ENCODE peak calls at places on chromosome 2, in six cellular contexts. U is heart left ventricle, J is A549, Q is left lung, H is gastrocnemius medialis, S is SJSA1. I is an unnamed sample. For H3K9me3 and H3K4me1, the result is how much of the 10 kb centered on the place peaks cover.

GRCh38 chr2:207840101-207840500 is 70.4 kb upstream of the FZD5 start:
- DNase-seq in U (no peak), J (no peak), Q (no peak), H (no peak), S (no peak), I (no peak)

GRCh38 chr2:179297922-179298321 is 33.3 kb upstream of the SESTD1 start:
- DNase-seq in U (no peak), J (no peak), Q (no peak), H (no peak), S (no peak), I (no peak)

GRCh38 chr2:200039847-200040246 is 84.5 kb downstream of the MAIP1 start:
- DNase-seq in U (no peak), J (no peak), Q (no peak), H (no peak), S (no peak), I (no peak)

GRCh38 chr2:176428943-176429469 is 159.8 kb downstream of the MTX2 start:
- DNase-seq in U (no peak), J (no peak), Q (no peak), H (no peak), S (no peak), I (no peak)

GRCh38 chr2:51710222-51710621 is 678.3 kb upstream of the NRXN1 start:
- DNase-seq in U (no peak), J (no peak), Q (no peak), H (no peak), S (no peak), I (peak)

GRCh38 chr2:241613018-241613780 is 23.8 kb downstream of the THAP4 start:
- DNase-seq in U (peak), J (no peak), Q (no peak), H (no peak), S (no peak), I (peak)

GRCh38 chr2:199739413-199740110 is 111.4 kb downstream of the FTCDNL1 start:
- DNase-seq in U (peak), J (peak), Q (peak), H (no peak), S (peak), I (peak)

GRCh38 chr2:237911363-237912017 is 52.1 kb downstream of the RAMP1 start:
- DNase-seq in U (no peak), J (no peak), Q (no peak), H (no peak), S (no peak), I (no peak)

GRCh38 chr2:212995920-212996319 is 155.5 kb downstream of the IKZF2 start:
- DNase-seq in U (no peak), J (no peak), Q (no peak), H (no peak), S (no peak), I (no peak)

GRCh38 chr2:43057026-43057741 is 169.2 kb downstream of the ZFP36L2 start:
- DNase-seq in U (peak), J (no peak), Q (peak), H (no peak), S (no peak), I (no peak)

GRCh38 chr2:190891913-190892312 is 11.3 kb downstream of the GLS start:
- DNase-seq in U (no peak), J (no peak), Q (no peak), H (no peak), S (no peak), I (no peak)

GRCh38 chr2:24756789-24757188 is 36.4 kb downstream of the PTRHD1 start:
- DNase-seq in U (no peak), J (no peak), Q (no peak), H (no peak), S (no peak), I (no peak)

GRCh38 chr2:54088191-54088634 is 27.2 kb upstream of the ACYP2 start:
- DNase-seq in U (no peak), J (no peak), Q (no peak), H (no peak), S (no peak), I (no peak)

GRCh38 chr2:239882335-239882734 is 142.8 kb downstream of the NDUFA10 start:
- DNase-seq in U (no peak), J (no peak), Q (no peak), H (no peak), S (peak), I (peak)

GRCh38 chr2:27308359-27308875 is at the start of gene UCN:
- DNase-seq in U (peak), J (no peak), Q (no peak), H (no peak), S (no peak), I (peak)

GRCh38 chr2:85905187-85905666 is 16.4 kb upstream of the ST3GAL5 start:
- DNase-seq in U (no peak), J (no peak), Q (no peak), H (no peak), S (no peak), I (no peak)

DNA sequence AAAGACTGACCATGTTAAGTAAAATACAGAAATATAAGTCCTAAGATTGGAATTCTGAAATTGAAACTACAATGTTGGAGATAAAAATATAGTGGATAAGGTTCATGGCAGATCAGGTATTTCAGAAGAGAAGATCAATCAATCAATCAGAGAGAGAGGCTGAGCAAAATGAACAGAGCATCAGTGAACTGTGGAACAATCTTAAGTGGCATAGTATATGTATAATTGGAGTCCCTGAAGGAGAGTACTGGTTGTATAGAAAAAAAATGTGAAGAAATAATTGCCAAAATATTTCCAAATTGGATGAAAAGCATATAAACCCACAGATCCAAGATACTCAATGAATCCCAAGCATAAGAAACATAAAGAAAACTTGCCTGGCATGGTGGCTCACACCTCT is 35.0 kb downstream of the ASB18 start:
- DNase-seq in U (no peak), J (no peak), Q (no peak), H (no peak), S (no peak), I (no peak)
- H3K9me3 ChIP-seq in U (under half), J (under half), Q (half or more), H (under half), S (under half), I (under half)

GRCh38 chr2:102422910-102423309 is at the start of gene IL18RAP:
- DNase-seq in U (no peak), J (no peak), Q (no peak), H (no peak), S (no peak), I (no peak)

GRCh38 chr2:102423368-102423767 is 408 bp downstream of the IL18RAP start:
- DNase-seq in U (no peak), J (no peak), Q (no peak), H (no peak), S (no peak), I (no peak)

GRCh38 chr2:102427249-102427648 is 4.3 kb downstream of the IL18RAP start:
- DNase-seq in U (no peak), J (no peak), Q (no peak), H (no peak), S (no peak), I (no peak)

GRCh38 chr2:102425441-102426132 is 2.6 kb downstream of the IL18RAP start:
- DNase-seq in U (no peak), J (no peak), Q (no peak), H (no peak), S (no peak), I (no peak)

DNA sequence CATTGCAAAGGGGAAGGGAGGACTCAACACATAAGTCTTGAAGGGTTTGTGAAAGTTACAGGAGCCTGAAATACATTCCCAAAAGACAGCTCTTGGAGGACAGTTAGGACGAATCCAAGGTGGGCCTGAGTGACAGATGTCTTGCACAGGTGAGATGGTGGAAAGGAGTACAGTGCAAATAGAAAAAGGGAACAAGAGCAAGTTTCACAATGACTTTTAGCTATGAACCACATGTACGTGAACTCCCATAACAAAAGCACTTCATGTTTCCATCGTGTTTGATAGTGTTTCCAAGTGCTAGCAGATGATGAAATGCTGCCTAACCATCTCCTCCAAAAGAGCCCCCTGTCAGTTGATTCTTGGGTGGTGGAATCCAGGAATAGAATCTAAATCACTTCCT is 1.8 kb downstream of the IL18RAP start:
- DNase-seq in U (no peak), J (no peak), Q (no peak), H (no peak), S (no peak), I (no peak)
- H3K4me1 ChIP-seq in U (under half), J (under half), Q (under half), H (under half), S (under half), I (under half)

DNA sequence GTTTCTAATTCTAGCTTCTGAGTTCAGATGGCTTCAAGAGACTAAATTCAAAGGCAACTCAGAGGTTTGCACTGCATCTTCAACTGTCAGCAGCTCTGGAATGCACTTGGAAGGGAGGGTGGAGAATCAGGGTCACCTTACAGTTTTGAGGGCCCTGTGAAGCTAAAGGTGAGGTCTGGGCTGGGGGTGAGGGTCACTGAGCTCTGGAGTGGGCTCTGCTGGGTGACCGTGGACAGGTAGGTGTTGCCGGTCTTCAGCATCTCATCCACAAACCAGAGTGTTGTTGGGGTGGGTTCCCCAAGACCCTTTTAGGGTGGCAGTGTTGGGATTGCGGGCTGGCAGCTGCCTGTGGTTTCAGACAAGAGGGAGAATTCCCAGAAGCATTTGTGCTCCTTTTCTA is 70.1 kb upstream of the CXCR4 start:
- DNase-seq in U (no peak), J (no peak), Q (no peak), H (no peak), S (no peak), I (no peak)
- H3K9me3 ChIP-seq in U (under half), J (under half), Q (under half), H (under half), S (under half), I (under half)

DNA sequence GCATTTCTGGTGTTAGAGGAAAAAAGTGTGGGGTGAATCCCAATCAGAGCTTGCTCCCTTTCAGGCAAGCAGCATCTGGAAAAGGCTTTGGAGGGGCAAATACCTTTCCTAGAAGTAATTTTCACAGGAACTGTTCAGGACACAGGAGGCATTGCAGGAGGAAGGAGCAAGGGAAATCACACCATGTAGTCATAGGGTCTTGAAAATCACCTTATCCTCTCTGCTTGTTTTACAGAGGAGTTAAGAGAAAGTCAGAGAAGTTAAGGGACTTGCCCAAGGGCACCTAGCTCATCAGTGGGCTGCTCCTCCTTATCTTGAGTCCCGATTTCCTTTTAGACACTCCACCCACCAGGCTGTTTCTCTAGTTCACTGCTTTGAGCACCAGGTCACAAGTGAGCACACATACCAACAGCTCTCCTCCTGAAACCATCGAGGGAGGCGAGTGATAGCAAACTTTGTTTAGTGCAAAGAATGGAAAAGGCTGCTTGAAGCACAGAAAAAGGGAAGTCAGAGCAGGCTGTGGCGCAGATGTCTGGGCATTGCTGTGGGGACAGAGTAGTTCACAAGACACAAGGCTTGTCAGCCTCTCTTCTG is 89.2 kb upstream of the CXCR4 start:
- DNase-seq in U (no peak), J (no peak), Q (peak), H (no peak), S (no peak), I (no peak)
- H3K4me1 ChIP-seq in U (under half), J (under half), Q (half or more), H (under half), S (under half), I (under half)

GRCh38 chr2:4745056-4745455 is 947.1 kb upstream of the SOX11 start:
- DNase-seq in U (no peak), J (no peak), Q (no peak), H (no peak), S (no peak), I (no peak)
- H3K9me3 ChIP-seq in U (under half), J (under half), Q (under half), H (under half), S (under half), I (under half)

DNA sequence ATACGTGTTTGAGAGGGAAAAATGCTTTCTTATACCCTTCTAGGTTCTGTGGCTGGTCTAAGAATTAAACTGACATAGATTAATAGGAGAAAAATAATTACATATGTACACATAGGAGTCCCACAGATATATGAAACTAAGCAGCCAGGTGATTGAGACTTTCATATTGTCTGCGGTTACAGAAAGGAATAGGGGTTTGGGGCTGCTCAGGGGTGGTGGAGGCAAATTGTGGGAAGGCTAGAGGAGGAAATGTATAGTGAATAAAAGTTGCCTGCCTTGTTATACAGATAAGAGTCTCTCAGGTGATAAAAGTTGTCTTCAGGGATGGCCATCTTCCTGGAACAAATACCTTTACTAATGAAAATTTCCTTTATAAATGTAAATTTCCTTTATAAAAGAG is 28.6 kb downstream of the MDH1 start:
- DNase-seq in U (no peak), J (no peak), Q (no peak), H (no peak), S (no peak), I (no peak)
- H3K4me1 ChIP-seq in U (under half), J (under half), Q (under half), H (under half), S (under half), I (under half)

GRCh38 chr2:144495227-144495933 is 24.5 kb downstream of the ZEB2 start:
- DNase-seq in U (no peak), J (no peak), Q (no peak), H (no peak), S (no peak), I (no peak)

GRCh38 chr2:144489315-144489920 is 30.5 kb downstream of the ZEB2 start:
- DNase-seq in U (no peak), J (no peak), Q (no peak), H (no peak), S (no peak), I (no peak)

GRCh38 chr2:144490017-144490416 is 29.9 kb downstream of the ZEB2 start:
- DNase-seq in U (no peak), J (no peak), Q (no peak), H (no peak), S (no peak), I (no peak)

GRCh38 chr2:144493027-144493809 is 26.7 kb downstream of the ZEB2 start:
- DNase-seq in U (no peak), J (no peak), Q (no peak), H (no peak), S (no peak), I (peak)

DNA sequence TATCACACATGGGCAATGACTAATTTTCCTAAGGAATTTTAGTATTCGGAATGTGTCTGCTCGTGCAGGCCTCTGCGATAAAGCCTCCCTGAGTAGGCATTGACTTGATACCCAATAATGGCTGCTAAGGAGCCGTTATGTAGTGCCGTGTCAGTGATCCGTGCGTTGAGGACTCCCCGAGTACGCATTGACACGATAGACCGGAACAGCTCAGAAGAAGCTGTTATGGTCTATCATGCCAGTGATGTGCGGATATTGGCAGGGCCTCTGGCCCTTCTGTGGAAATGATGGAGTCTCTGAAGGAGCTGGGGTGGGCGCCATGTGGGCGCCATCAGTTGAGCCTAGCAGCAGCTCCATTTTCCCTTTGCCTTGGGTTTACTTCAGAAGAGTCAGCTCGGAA is 29.1 kb downstream of the ZEB2 start:
- DNase-seq in U (no peak), J (no peak), Q (no peak), H (no peak), S (no peak), I (no peak)
- H3K9me3 ChIP-seq in U (under half), J (under half), Q (under half), H (under half), S (under half), I (under half)

DNA sequence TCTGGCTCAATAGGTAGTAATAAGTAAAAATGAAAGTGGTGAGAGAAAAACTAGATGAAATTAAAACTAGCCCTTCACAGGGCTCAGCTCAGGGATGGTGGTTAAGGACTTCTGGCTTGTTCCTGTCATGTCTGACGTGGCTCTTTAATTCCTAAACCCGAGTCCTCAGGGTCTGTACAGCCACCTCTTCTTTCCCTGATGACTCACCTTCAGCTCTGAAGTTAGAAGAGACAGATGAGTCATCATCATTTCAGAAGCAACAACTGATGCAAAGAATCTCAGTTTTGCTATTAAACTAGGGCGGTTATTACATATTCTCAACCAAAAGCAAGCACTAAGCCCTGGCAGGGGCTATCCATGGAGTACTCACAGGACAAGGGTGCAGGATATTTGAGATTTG is 24.0 kb upstream of the ITGB6 start:
- DNase-seq in U (no peak), J (peak), Q (no peak), H (peak), S (peak), I (no peak)
- H3K4me1 ChIP-seq in U (under half), J (half or more), Q (under half), H (half or more), S (half or more), I (under half)

DNA sequence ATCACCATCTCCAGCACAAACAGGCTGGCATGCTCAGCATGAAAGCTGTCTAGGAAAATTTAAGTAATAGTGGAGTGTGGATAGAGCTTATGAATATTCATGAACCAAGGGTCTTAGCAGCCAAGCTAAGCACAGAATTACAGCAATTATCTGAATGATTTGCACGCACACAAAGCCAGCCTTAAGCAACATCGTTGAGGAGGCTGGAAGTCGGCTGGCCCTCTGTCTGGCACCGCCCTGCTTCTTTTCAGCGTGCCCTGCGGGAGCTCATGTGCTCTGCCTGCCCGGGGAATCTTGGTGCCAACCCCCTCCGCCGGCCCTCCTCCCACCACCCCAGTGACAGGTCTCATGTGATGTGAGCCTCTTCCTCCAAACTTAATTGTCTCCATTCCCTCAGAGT is 540.1 kb downstream of the CMPK2 start:
- DNase-seq in U (no peak), J (no peak), Q (no peak), H (no peak), S (no peak), I (no peak)
- H3K9me3 ChIP-seq in U (under half), J (under half), Q (under half), H (under half), S (under half), I (under half)

DNA sequence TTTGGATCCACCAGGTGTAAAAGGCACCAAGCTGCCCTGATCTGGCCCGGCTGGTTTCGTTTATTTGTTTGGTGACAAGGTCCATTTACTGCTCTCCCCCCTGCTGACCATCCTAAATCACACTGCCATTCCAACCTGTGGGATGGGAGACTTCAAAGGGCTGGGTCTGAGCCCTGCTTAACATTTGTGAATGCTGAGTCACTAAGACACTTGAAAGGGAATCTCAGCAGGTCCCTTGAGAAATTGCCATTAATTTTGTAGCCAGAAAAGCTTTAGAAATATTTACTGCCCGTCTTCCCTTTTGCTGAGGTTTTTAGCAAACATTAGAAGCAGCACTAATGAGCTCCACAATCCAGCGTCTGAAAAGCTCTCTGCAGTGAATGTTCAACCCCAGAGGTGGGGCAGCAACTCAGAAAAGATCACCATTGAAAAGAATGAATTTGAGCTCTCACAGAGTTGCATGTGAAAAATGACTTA is 133.8 kb downstream of the ARL4C start:
- DNase-seq in U (no peak), J (peak), Q (peak), H (no peak), S (peak), I (no peak)
- H3K4me1 ChIP-seq in U (under half), J (half or more), Q (under half), H (under half), S (under half), I (under half)